ENCODE peak calls at places on chromosomes 12 and 14, in four cellular contexts. P is GM06990; J is CD8-positive, alpha-beta T cell; X is MCF 10A. U is an unnamed sample.

GRCh38 chr12:9795945-9796344 is 31.3 kb upstream of the KLRF1 start:
- DNase-seq in J (no peak), P (no peak), X (no peak), U (no peak)

GRCh38 chr12:56338643-56339422 is at the start of gene IL23A:
- DNase-seq in J (peak; percentile 84), X (peak; percentile 33), P (peak; percentile 63), U (peak; percentile 96)

GRCh38 chr14:75047506-75047905 is 3.8 kb downstream of the MLH3 start:
- DNase-seq in J (no peak), P (no peak), X (no peak), U (no peak)

GRCh38 chr14:77098470-77099353 is 654 bp downstream of the CIPC start:
- DNase-seq in P (no peak), X (peak; percentile 64), J (peak; percentile 20), U (no peak)

GRCh38 chr12:64679487-64679983 is 69.2 kb downstream of the RASSF3 start:
- DNase-seq in X (peak; percentile 96), P (no peak), J (peak; percentile 67), U (peak; percentile 92)

GRCh38 chr14:63713765-63714164 is 14.1 kb downstream of the SGPP1 start:
- DNase-seq in X (peak; percentile 80), P (no peak), J (no peak), U (peak; percentile 69)

GRCh38 chr12:62438098-62438692 is 28.4 kb upstream of the MON2 start:
- DNase-seq in J (peak; percentile 56), P (no peak), X (peak; percentile 68), U (peak; percentile 24)

GRCh38 chr14:77663289-77663688 is 44.5 kb downstream of the ALKBH1 start:
- DNase-seq in X (peak; percentile 90), J (no peak), P (no peak), U (peak; percentile 91)

GRCh38 chr14:42110167-42110566 is 503.5 kb downstream of the LRFN5 start:
- DNase-seq in P (no peak), J (no peak), X (peak; percentile 56), U (peak; percentile 14)

GRCh38 chr12:60148831-60149230 is 553.0 kb downstream of the SLC16A7 start:
- DNase-seq in X (peak; percentile 80), P (no peak), J (no peak), U (peak; percentile 92)

GRCh38 chr12:1927751-1928351 is 9.4 kb upstream of the CACNA2D4 start:
- DNase-seq in P (no peak), J (no peak), X (no peak), U (no peak)

GRCh38 chr14:105332352-105332874 is 17.9 kb downstream of the PACS2 start:
- DNase-seq in X (no peak), P (peak; percentile 3), J (no peak), U (no peak)

GRCh38 chr14:29601559-29602109 is 326.0 kb downstream of the PRKD1 start:
- DNase-seq in P (no peak), J (no peak), X (no peak), U (no peak)

GRCh38 chr12:58728397-58728796 is 191.9 kb downstream of the LRIG3 start:
- DNase-seq in X (peak; percentile 27), P (no peak), J (no peak), U (peak; percentile 5)

GRCh38 chr14:85688024-85688423 is 158.1 kb downstream of the FLRT2 start:
- DNase-seq in J (no peak), P (no peak), X (peak; percentile 49), U (no peak)

GRCh38 chr12:113464852-113465719 is 6.6 kb downstream of the LHX5 start:
- DNase-seq in J (no peak), P (no peak), X (no peak), U (no peak)

GRCh38 chr12:93823616-93824410 is 146.6 kb downstream of the CRADD start:
- DNase-seq in X (no peak), J (no peak), P (no peak), U (no peak)

GRCh38 chr14:80215756-80216581 is 4.7 kb upstream of the DIO2 start:
- DNase-seq in P (no peak), X (peak; percentile 23), J (no peak), U (no peak)

GRCh38 chr14:54366726-54367707 is 29.8 kb upstream of the CDKN3 start:
- DNase-seq in J (peak; percentile 26), X (peak; percentile 62), P (no peak), U (peak; percentile 44)

GRCh38 chr12:60059180-60059579 is 463.4 kb downstream of the SLC16A7 start:
- DNase-seq in P (no peak), X (no peak), J (no peak), U (no peak)

GRCh38 chr12:110252716-110253115 is 28.3 kb upstream of the ATP2A2 start:
- DNase-seq in P (no peak), J (no peak), X (no peak), U (no peak)

GRCh38 chr12:109752117-109753053 is 38.8 kb downstream of the FAM222A start:
- DNase-seq in X (no peak), J (no peak), P (no peak), U (no peak)

GRCh38 chr12:62254967-62255366 is 5.2 kb upstream of the USP15 start:
- DNase-seq in P (no peak), J (no peak), X (no peak), U (no peak)

GRCh38 chr12:67449591-67450052 is 180.5 kb downstream of the CAND1 start:
- DNase-seq in P (peak; percentile 51), J (no peak), X (no peak), U (no peak)

GRCh38 chr12:46373303-46374182 is 970 bp upstream of the SLC38A2 start:
- DNase-seq in P (peak; percentile 42), X (peak; percentile 48), J (peak; percentile 57), U (peak; percentile 58)

GRCh38 chr14:88910386-88910785 is 85.9 kb downstream of the TTC8 start:
- DNase-seq in P (no peak), J (no peak), X (no peak), U (no peak)

GRCh38 chr12:47273191-47273626 is 193.4 kb upstream of the AMIGO2 start:
- DNase-seq in J (no peak), P (no peak), X (peak; percentile 70), U (peak; percentile 28)

GRCh38 chr12:96136129-96136528 is 58.0 kb upstream of the ELK3 start:
- DNase-seq in J (no peak), X (peak; percentile 7), P (no peak), U (peak; percentile 36)

GRCh38 chr12:28086521-28086920 is 103.7 kb upstream of the CCDC91 start:
- DNase-seq in P (peak; percentile 3), J (no peak), X (no peak), U (no peak)

GRCh38 chr14:94671870-94672444 is 59.8 kb downstream of the SERPINA3 start:
- DNase-seq in P (no peak), J (no peak), X (peak; percentile 23), U (no peak)

GRCh38 chr12:32561931-32562341 is 117.2 kb upstream of the DNM1L start:
- DNase-seq in P (no peak), X (no peak), J (no peak), U (no peak)

GRCh38 chr14:77882631-77883030 is 82.7 kb downstream of the ADCK1 start:
- DNase-seq in X (no peak), J (no peak), P (no peak), U (no peak)

GRCh38 chr12:24943947-24944597 is 4.8 kb downstream of the BCAT1 start:
- DNase-seq in J (no peak), P (no peak), X (no peak), U (no peak)

GRCh38 chr14:54556535-54556934 is 10.4 kb upstream of the SAMD4A start:
- DNase-seq in X (peak; percentile 58), P (no peak), J (no peak), U (no peak)

GRCh38 chr12:24133385-24133784 is 183.9 kb upstream of the SOX5 start:
- DNase-seq in X (no peak), J (no peak), P (no peak), U (no peak)

GRCh38 chr12:53659609-53660008 is 16.3 kb downstream of the ATP5MC2 start:
- DNase-seq in J (no peak), X (no peak), P (no peak), U (peak; percentile 5)

GRCh38 chr12:132160671-132161045 is 16.4 kb downstream of the NOC4L start:
- DNase-seq in P (no peak), J (no peak), X (no peak), U (no peak)

GRCh38 chr14:104956290-104956890 is 21.8 kb downstream of the AHNAK2 start:
- DNase-seq in P (no peak), J (no peak), X (no peak), U (no peak)

DNA sequence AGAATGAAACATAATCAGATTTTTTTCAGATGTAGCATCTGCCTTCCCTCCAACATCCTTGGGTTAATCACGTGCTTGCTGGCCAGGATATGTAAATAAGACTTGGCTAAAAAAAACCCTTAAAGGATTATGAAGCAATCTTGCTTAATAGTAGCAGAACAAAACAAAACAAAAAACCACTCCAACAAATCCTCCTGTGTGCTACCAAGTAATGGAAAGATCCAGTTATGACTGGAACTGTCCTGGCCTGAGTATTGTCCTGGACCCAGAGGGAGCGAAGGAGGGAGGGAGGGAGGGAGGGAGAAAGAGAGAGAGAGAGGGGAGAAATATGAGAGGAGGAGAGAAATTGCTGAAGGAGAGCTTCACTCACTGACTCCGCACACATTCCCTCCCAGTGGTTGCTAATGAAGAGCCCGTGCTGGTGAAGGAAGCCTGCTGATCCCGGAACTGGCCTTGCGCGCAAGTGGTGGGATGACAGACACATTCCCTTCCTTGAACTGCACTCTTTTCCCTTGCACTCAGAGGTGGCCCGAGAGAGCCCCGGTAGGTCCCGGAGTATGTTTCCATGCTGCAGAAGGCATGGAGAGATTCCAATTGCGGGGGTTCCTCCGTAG is 57.2 kb downstream of the HMGA2 start:
- DNase-seq in P (no peak), J (no peak), X (peak; percentile 60), U (no peak)
- TF ChIP-seq CTCF in P (no peak), J (no peak), X (no peak), U (no peak)

GRCh38 chr12:13571035-13571434 is 374.5 kb downstream of the EMP1 start:
- DNase-seq in J (no peak), X (no peak), P (no peak), U (peak; percentile 18)
- TF ChIP-seq CTCF in J (no peak), X (no peak), P (no peak), U (no peak)

GRCh38 chr12:21940972-21941521 is at the start of gene ABCC9:
- DNase-seq in X (no peak), P (peak; percentile 12), J (no peak), U (no peak)
- TF ChIP-seq CTCF in X (no peak), P (no peak), J (no peak), U (no peak)

GRCh38 chr14:106547735-106548550 is 1021.6 kb downstream of the TMEM121 start:
- DNase-seq in P (peak; percentile 26), J (no peak), X (no peak), U (no peak)

GRCh38 chr14:106549064-106549463 is 1022.7 kb downstream of the TMEM121 start:
- DNase-seq in P (no peak), J (no peak), X (no peak), U (no peak)

GRCh38 chr14:106556665-106557289 is 1030.4 kb downstream of the TMEM121 start:
- DNase-seq in P (peak; percentile 43), X (peak; percentile 68), J (peak; percentile 78), U (no peak)

GRCh38 chr14:106551265-106551664 is 1024.9 kb downstream of the TMEM121 start:
- DNase-seq in X (peak; percentile 11), P (no peak), J (no peak), U (no peak)
- TF ChIP-seq CTCF in X (no peak), P (no peak), J (no peak), U (no peak)